ENCODE peak calls at places on chromosomes 2 and 18, in five cellular contexts. G is RWPE2, F is HCT116, V is PC-3, B is A549. C is an unnamed sample. For H3K4me1, the result is how much of the 10 kb centered on the place peaks cover.

GRCh38 chr2:181183878-181184553 is 203.6 kb downstream of the UBE2E3 start:
- DNase-seq in G (no peak), F (no peak), V (no peak), B (no peak), C (no peak)

GRCh38 chr2:13014783-13015182 is 298.0 kb downstream of the TRIB2 start:
- DNase-seq in G (no peak), F (no peak), V (no peak), B (no peak), C (no peak)

GRCh38 chr18:11925800-11926481 is 17.8 kb upstream of the MPPE1 start:
- DNase-seq in G (no peak), F (no peak), V (no peak), B (no peak), C (no peak)

GRCh38 chr2:212646698-212647097 is 108.1 kb upstream of the ERBB4 start:
- DNase-seq in G (no peak), F (no peak), V (peak), B (no peak), C (no peak)

GRCh38 chr18:75625966-75626365 is 198.5 kb upstream of the SMIM21 start:
- DNase-seq in G (no peak), F (no peak), V (no peak), B (no peak), C (no peak)

GRCh38 chr2:31568585-31569201 is 12.0 kb downstream of the SRD5A2 start:
- DNase-seq in G (no peak), F (no peak), V (no peak), B (no peak), C (no peak)

GRCh38 chr18:76991021-76991688 is 141.4 kb downstream of the MBP start:
- DNase-seq in G (no peak), F (no peak), V (no peak), B (no peak), C (no peak)

GRCh38 chr18:58132595-58133191 is 88.7 kb downstream of the NEDD4L start:
- DNase-seq in G (no peak), F (no peak), V (no peak), B (no peak), C (no peak)

GRCh38 chr2:144776766-144777165 is 256.8 kb upstream of the ZEB2 start:
- DNase-seq in G (no peak), F (no peak), V (no peak), B (no peak), C (no peak)

DNA sequence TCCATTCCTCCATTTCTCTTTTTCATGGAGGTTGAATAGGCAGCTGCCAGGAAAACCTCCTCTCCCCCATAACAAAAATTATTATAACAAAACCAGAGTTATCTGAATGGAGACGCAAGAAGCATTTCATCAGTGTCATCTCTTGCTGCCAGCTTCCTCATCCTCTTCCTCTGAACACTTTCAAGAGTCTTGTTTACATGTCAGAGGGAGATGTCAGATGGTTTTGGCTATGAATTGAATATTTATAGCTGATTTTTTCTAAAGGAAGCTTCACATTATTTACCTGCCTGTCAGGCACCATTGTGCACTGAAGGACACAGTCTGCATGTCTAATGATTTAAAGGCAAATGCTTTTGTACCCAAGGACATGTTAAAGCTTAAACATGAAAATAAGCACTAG is 168.9 kb downstream of the ANKRD44 start:
- DNase-seq in G (no peak), F (no peak), V (no peak), B (no peak), C (no peak)
- H3K4me1 ChIP-seq in G (under half), F (under half), V (under half), B (under half), C (under half)

GRCh38 chr2:205696541-205697441 is 14.5 kb downstream of the NRP2 start:
- DNase-seq in G (no peak), F (no peak), V (no peak), B (no peak), C (no peak)
- TF ChIP-seq CTCF in G (no peak), F (peak), V (peak), B (peak), C (no peak)

DNA sequence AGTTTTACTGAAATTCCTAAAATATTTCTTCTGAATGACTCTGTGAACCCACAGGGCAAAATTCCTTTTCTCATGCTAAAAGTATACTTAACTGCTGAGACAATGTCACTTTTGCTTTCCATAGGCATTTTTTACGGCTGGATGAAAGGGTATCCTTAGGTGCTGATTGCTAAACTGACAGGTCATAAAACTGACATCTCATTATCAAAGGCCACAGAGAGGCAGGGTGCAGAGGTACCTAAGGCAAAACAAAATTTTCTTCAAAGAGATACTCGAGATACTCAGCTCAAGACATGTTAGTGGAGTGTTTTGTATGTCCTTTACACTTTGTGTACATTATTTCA is 62.0 kb upstream of the WDR75 start:
- DNase-seq in G (no peak), F (no peak), V (peak), B (no peak), C (no peak)
- H3K27ac ChIP-seq in G (peak), F (no peak), V (peak), B (peak), C (no peak)

GRCh38 chr2:102033750-102034682 is 42.3 kb downstream of the IL1R2 start:
- DNase-seq in G (no peak), F (no peak), V (no peak), B (no peak), C (no peak)
- H3K4me1 ChIP-seq in G (under half), F (under half), V (under half), B (under half), C (under half)

GRCh38 chr18:29191263-29191662 is 1014.3 kb upstream of the CDH2 start:
- DNase-seq in G (no peak), F (no peak), V (peak), B (peak), C (no peak)
- TF ChIP-seq CTCF in G (peak), F (no peak), V (peak), B (no peak), C (no peak)

DNA sequence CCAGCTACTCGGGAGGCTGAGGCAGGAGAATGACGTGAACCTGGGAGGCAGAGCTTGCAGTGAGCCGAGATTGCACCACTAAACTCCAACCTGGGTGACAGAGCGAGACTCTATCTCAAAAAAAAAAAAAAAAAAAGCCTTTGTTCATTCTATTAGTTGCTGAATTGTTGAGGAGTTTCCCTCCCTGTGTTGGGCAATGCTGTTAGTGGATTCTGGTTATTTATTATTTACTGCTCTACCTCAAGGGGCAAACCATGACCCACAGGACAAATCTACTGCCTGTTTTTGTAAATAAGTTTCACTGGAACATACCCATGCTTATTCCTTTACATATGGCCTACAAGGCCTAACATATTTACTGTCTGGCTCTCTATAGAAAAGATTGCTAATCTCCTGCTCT is 41.2 kb downstream of the AFTPH start:
- DNase-seq in G (no peak), F (no peak), V (no peak), B (no peak), C (no peak)
- H3K27ac ChIP-seq in G (no peak), F (no peak), V (no peak), B (no peak), C (no peak)

DNA sequence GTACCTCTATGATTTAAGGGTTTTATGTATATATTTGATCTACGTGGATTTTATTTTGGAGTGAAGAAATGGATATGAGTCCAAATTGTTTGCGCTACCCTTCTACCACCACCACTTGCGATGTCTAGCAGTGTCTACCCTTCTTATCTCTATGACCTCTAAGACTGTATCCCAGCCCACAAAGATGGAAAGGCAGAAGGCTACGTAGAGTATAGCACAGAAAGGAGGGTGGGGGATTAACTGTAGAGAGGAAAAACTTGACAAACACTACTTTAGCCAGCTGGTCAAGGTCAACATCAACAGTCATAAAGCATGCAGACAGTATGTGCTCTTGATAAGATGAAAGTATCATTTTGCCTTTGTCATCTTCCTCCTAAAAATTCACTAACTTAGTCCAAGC is 14.4 kb downstream of the ITSN2 start:
- DNase-seq in G (no peak), F (no peak), V (no peak), B (no peak), C (no peak)
- H3K4me1 ChIP-seq in G (under half), F (under half), V (under half), B (under half), C (under half)

GRCh38 chr2:142935563-142936089 is 58.2 kb downstream of the KYNU start:
- DNase-seq in G (no peak), F (no peak), V (no peak), B (no peak), C (no peak)

GRCh38 chr2:142937347-142937746 is 59.9 kb downstream of the KYNU start:
- DNase-seq in G (no peak), F (no peak), V (no peak), B (no peak), C (no peak)

GRCh38 chr2:142936629-142937028 is 59.2 kb downstream of the KYNU start:
- DNase-seq in G (no peak), F (no peak), V (no peak), B (no peak), C (no peak)

GRCh38 chr2:142940606-142941223 is 63.3 kb downstream of the KYNU start:
- DNase-seq in G (no peak), F (no peak), V (no peak), B (no peak), C (no peak)

DNA sequence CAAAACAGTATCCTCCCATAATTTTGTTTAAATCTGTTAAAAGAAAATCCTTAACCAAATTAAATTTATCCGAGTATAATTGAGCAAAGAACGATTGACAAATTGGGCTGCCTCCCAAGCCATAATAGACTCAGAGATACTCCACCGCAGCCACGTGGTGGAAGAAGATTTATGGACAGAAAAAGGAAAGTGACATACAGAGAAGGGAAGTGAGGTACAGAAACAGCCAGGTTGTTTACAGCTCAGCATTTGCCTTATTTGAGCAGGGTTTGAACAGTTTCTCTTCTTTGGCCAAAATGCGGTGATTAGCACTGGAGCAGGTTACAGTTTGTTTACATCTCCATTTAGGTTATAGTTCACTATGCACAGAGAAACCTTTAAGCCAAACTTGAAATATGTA is 60.8 kb downstream of the KYNU start:
- DNase-seq in G (no peak), F (no peak), V (no peak), B (no peak), C (no peak)
- TF ChIP-seq CTCF in G (no peak), F (no peak), V (no peak), B (no peak), C (no peak)

GRCh38 chr2:37506407-37507068 is 162.1 kb downstream of the QPCT start:
- DNase-seq in G (no peak), F (no peak), V (no peak), B (no peak), C (no peak)
- H3K27ac ChIP-seq in G (no peak), F (no peak), V (no peak), B (no peak), C (no peak)

C was measured in breast epithelium.